ENCODE peak calls at places on chromosomes 1 and 21, in six cellular contexts. I, E, J, W, Z and L are unnamed samples.

GRCh38 chr1:151711940-151712339 is 4.7 kb downstream of the CELF3 start:
- DNase-seq in I (no peak), J (no peak), W (no peak), E (no peak), Z (no peak), L (no peak)

GRCh38 chr1:200414657-200415056 is 4.8 kb upstream of the ZNF281 start:
- DNase-seq in Z (no peak), I (no peak), E (no peak), J (no peak), W (no peak), L (no peak)

GRCh38 chr21:25402134-25402957 is 204.9 kb downstream of the MRPL39 start:
- DNase-seq in I (no peak), J (no peak), Z (no peak), W (no peak), E (no peak), L (peak; percentile 37)

GRCh38 chr21:41583274-41583790 is 75.4 kb upstream of the TMPRSS2 start:
- DNase-seq in W (peak; percentile 14), J (no peak), Z (peak; percentile 75), I (no peak), E (no peak), L (no peak)

GRCh38 chr1:8096105-8097011 is 70.2 kb upstream of the ERRFI1 start:
- DNase-seq in I (peak; percentile 37), Z (no peak), W (peak; percentile 81), J (no peak), E (peak; percentile 86), L (peak; percentile 63)

GRCh38 chr1:28592314-28593071 is 428 bp downstream of the RAB42 start:
- DNase-seq in I (no peak), Z (no peak), W (no peak), J (peak; percentile 71), E (no peak), L (no peak)

GRCh38 chr1:95116666-95117206 is 419 bp upstream of the TLCD4 start:
- DNase-seq in W (peak; percentile 80), J (peak; percentile 73), I (no peak), Z (peak; percentile 77), E (peak; percentile 50), L (peak; percentile 53)

GRCh38 chr1:151069103-151069486 is 1.5 kb upstream of the GABPB2 start:
- DNase-seq in Z (no peak), W (no peak), I (no peak), J (no peak), E (no peak), L (no peak)

GRCh38 chr1:52404116-52404974 is at the start of the genes ORC1 and PRPF38A:
- DNase-seq in I (peak; percentile 83), J (peak; percentile 94), W (peak; percentile 95), Z (peak; percentile 95), E (peak; percentile 97), L (peak; percentile 96)

GRCh38 chr1:203359010-203359571 is 8.2 kb upstream of the FMOD start:
- DNase-seq in J (no peak), I (no peak), E (no peak), W (no peak), Z (no peak), L (no peak)

GRCh38 chr1:89912073-89912472 is 82.8 kb upstream of the ZNF326 start:
- DNase-seq in E (no peak), J (no peak), Z (no peak), I (no peak), W (no peak), L (no peak)

GRCh38 chr1:239805042-239805441 is 286.6 kb upstream of the FMN2 start:
- DNase-seq in W (no peak), Z (no peak), J (no peak), E (no peak), I (no peak), L (no peak)

GRCh38 chr1:29767769-29768425 is 531.6 kb downstream of the PTPRU start:
- DNase-seq in I (no peak), Z (no peak), W (no peak), E (no peak), J (no peak), L (no peak)

GRCh38 chr21:37758997-37759396 is 157.3 kb downstream of the KCNJ6 start:
- DNase-seq in Z (peak; percentile 3), I (no peak), J (peak; percentile 54), W (peak; percentile 48), E (peak; percentile 6), L (peak; percentile 40)

GRCh38 chr1:84653130-84653680 is 37.1 kb downstream of the SSX2IP start:
- DNase-seq in I (no peak), W (no peak), E (no peak), Z (no peak), J (no peak), L (peak; percentile 8)

GRCh38 chr21:44548922-44549321 is 2.4 kb downstream of the KRTAP10-2 start:
- DNase-seq in I (no peak), J (no peak), E (no peak), Z (no peak), W (no peak), L (no peak)

GRCh38 chr1:9481048-9481447 is 58.2 kb upstream of the SLC25A33 start:
- DNase-seq in W (no peak), E (no peak), I (no peak), J (no peak), Z (no peak), L (no peak)

GRCh38 chr1:61080408-61081134 is 1.8 kb upstream of the NFIA start:
- DNase-seq in W (no peak), Z (no peak), J (no peak), E (peak; percentile 48), I (no peak), L (no peak)

GRCh38 chr1:180353930-180354329 is 123.9 kb downstream of the LHX4 start:
- DNase-seq in E (no peak), I (no peak), Z (no peak), W (no peak), J (no peak), L (no peak)

GRCh38 chr1:39103321-39104157 is 77.4 kb downstream of the NDUFS5 start:
- DNase-seq in E (peak; percentile 75), W (no peak), Z (no peak), J (no peak), I (no peak), L (no peak)

GRCh38 chr1:9293512-9294439 is 1.1 kb downstream of the SPSB1 start:
- DNase-seq in Z (no peak), W (peak; percentile 56), I (no peak), J (peak; percentile 61), E (no peak), L (peak; percentile 45)

GRCh38 chr1:151613275-151613867 is 1.5 kb downstream of the SNX27 start:
- DNase-seq in W (no peak), Z (no peak), J (no peak), I (no peak), E (no peak), L (peak; percentile 39)

GRCh38 chr1:75423616-75424015 is 187.3 kb downstream of the SLC44A5 start:
- DNase-seq in W (no peak), E (peak; percentile 24), I (no peak), Z (peak; percentile 2), J (peak; percentile 15), L (no peak)

GRCh38 chr1:99503276-99503747 is 142.6 kb upstream of the PALMD start:
- DNase-seq in W (no peak), I (no peak), Z (no peak), J (peak; percentile 12), E (no peak), L (no peak)

GRCh38 chr1:235553063-235553675 is 48.9 kb upstream of the B3GALNT2 start:
- DNase-seq in W (no peak), I (no peak), Z (no peak), J (no peak), E (no peak), L (no peak)

GRCh38 chr1:232655746-232656085 is 25.8 kb upstream of the SIPA1L2 start:
- DNase-seq in W (no peak), Z (no peak), E (no peak), J (no peak), I (no peak), L (no peak)

GRCh38 chr21:32826317-32827167 is 55.0 kb upstream of the PAXBP1 start:
- DNase-seq in W (peak; percentile 63), I (peak; percentile 13), J (peak; percentile 38), E (peak; percentile 64), Z (peak; percentile 54), L (peak; percentile 69)

DNA sequence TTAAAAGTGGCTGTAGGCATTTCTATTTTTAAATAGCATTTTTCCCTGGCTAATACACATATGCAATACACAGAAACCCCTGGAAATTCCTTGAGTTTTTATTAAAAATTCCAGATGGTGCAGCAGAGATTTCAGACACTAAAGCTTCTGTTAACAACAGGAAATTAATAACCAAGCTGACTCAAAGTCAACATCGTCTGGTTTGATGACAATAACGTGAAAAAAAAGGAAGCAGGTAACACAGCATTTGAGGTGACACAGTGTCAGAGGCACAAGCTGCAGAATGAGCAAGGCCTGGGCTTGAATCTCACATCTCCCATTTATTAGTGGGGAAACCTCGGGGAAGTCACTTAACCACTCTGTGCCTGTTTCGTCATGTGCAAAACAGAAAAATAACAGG is 64.6 kb upstream of the GJB5 start:
- DNase-seq in W (no peak), E (no peak), Z (no peak), J (no peak), I (no peak), L (no peak)
- TF ChIP-seq MYC in W (no peak), E (no peak), Z (no peak), J (no peak), I (no peak), L (no peak)

GRCh38 chr1:109619655-109620395 is at the start of gene AMPD2:
- DNase-seq in E (peak; percentile 60), Z (peak; percentile 69), W (peak; percentile 74), J (peak; percentile 97), I (peak; percentile 48), L (peak; percentile 91)

GRCh38 chr1:109620890-109621289 is 1.3 kb downstream of the AMPD2 start:
- DNase-seq in Z (peak; percentile 88), E (peak; percentile 95), W (peak; percentile 87), I (peak; percentile 66), J (peak; percentile 94), L (peak; percentile 97)

GRCh38 chr1:109620396-109620817 is 770 bp downstream of the AMPD2 start:
- DNase-seq in I (no peak), E (no peak), W (peak; percentile 37), Z (no peak), J (peak; percentile 57), L (no peak)

GRCh38 chr1:109618614-109619404 is 607 bp downstream of the GNAT2 start:
- DNase-seq in J (no peak), E (no peak), I (no peak), W (no peak), Z (peak; percentile 51), L (no peak)

GRCh38 chr1:109619405-109619654 is at the start of gene GNAT2:
- DNase-seq in W (no peak), J (no peak), Z (no peak), E (no peak), I (no peak), L (no peak)
- TF ChIP-seq POLR2A in W (no peak), J (peak; percentile 89), Z (no peak), E (no peak), I (no peak), L (no peak)

DNA sequence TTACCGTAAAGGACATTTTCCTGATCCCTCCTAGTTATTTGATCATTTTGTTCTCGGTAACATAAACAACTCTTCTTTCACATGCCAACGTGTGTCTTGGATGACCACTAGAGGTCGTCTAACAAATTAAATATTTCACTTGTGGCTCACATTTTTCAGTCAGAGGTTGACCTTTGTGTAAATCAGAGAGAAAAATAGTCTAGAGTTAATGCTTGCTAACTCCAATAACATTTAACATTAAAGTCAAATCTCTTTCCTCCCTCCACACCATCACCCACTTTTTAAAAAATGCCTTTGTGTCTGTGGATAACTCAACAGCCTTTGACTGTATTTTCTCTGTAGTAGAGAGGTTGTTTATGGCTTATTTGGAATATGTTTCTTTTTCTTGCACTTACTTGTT is 220.5 kb upstream of the B3GALT2 start:
- DNase-seq in E (peak; percentile 64), J (peak; percentile 29), Z (peak; percentile 28), W (peak; percentile 62), I (no peak), L (peak; percentile 49)
- TF ChIP-seq MYC in E (no peak), J (no peak), Z (no peak), W (no peak), I (no peak), L (no peak)

GRCh38 chr1:116553386-116554115 is 17.3 kb downstream of the CD58 start:
- DNase-seq in W (no peak), Z (no peak), J (no peak), I (no peak), E (no peak), L (no peak)
- TF ChIP-seq POLR2A in W (no peak), Z (no peak), J (no peak), I (no peak), E (no peak), L (no peak)